ENCODE peak calls at places on chromosome 22, in eight cellular contexts. P, K, Y, X, O, V, H and G are unnamed samples.

GRCh38 chr22:50136431-50137047 is 34.0 kb upstream of the PANX2 start:
- DNase-seq in H (no peak), O (no peak), P (no peak), X (no peak), Y (peak), K (no peak), V (no peak), G (peak)

GRCh38 chr22:48554893-48555552 is 1272.7 kb downstream of the BRD1 start:
- DNase-seq in V (no peak), Y (no peak), H (no peak), O (no peak), K (no peak), X (no peak), P (no peak), G (no peak)

GRCh38 chr22:38032681-38033521 is 24.3 kb upstream of the PICK1 start:
- DNase-seq in Y (peak), P (peak), K (no peak), X (peak), O (no peak), V (no peak), H (no peak), G (peak)

GRCh38 chr22:39352301-39352867 is 2.6 kb downstream of the SYNGR1 start:
- DNase-seq in Y (no peak), K (no peak), X (no peak), H (no peak), V (no peak), P (no peak), O (no peak), G (no peak)

GRCh38 chr22:50118557-50119168 is 28.9 kb downstream of the MOV10L1 start:
- DNase-seq in Y (peak), P (peak), H (peak), V (no peak), K (no peak), O (no peak), X (no peak), G (peak)

GRCh38 chr22:41782316-41782715 is 18.2 kb upstream of the CCDC134 start:
- DNase-seq in P (no peak), K (no peak), V (no peak), H (no peak), Y (no peak), O (no peak), X (no peak), G (no peak)

GRCh38 chr22:47625013-47625385 is 862.5 kb downstream of the TBC1D22A start:
- DNase-seq in V (no peak), P (no peak), K (no peak), H (peak), O (no peak), X (no peak), Y (no peak), G (no peak)

GRCh38 chr22:45946805-45947600 is 30.0 kb downstream of the WNT7B start:
- DNase-seq in V (no peak), Y (no peak), X (no peak), H (no peak), P (no peak), O (no peak), K (no peak), G (no peak)

GRCh38 chr22:49290711-49291110 is 537.0 kb downstream of the BRD1 start:
- DNase-seq in O (no peak), Y (no peak), K (no peak), X (no peak), P (no peak), V (no peak), H (no peak), G (no peak)

GRCh38 chr22:29306830-29307657 is 594 bp downstream of the GAS2L1 start:
- DNase-seq in Y (peak), X (peak), V (no peak), K (peak), P (no peak), H (peak), O (peak), G (peak)

GRCh38 chr22:50198624-50199017 is 2.2 kb upstream of the SELENOO start:
- DNase-seq in P (no peak), V (no peak), H (no peak), X (no peak), O (no peak), Y (no peak), K (no peak), G (no peak)

GRCh38 chr22:49502126-49502826 is 325.4 kb downstream of the BRD1 start:
- DNase-seq in X (no peak), P (no peak), V (no peak), K (no peak), H (no peak), O (no peak), Y (no peak), G (no peak)

GRCh38 chr22:50739279-50739691 is 1.3 kb downstream of the ACR start:
- DNase-seq in X (no peak), O (peak), Y (no peak), H (peak), P (no peak), V (no peak), K (peak), G (no peak)

GRCh38 chr22:45072322-45072903 is 62.6 kb upstream of the PHF21B start:
- DNase-seq in O (no peak), V (no peak), K (no peak), H (no peak), Y (peak), X (peak), P (no peak), G (peak)

GRCh38 chr22:40215266-40215665 is 37.5 kb downstream of the TNRC6B start:
- DNase-seq in X (peak), V (no peak), O (peak), P (no peak), H (no peak), K (peak), Y (peak), G (no peak)

GRCh38 chr22:22702874-22703570 is 58.6 kb downstream of the GGTLC2 start:
- DNase-seq in V (no peak), O (no peak), X (no peak), Y (no peak), P (no peak), K (no peak), H (no peak), G (no peak)

GRCh38 chr22:50011447-50012200 is 941 bp downstream of the IL17REL start:
- DNase-seq in H (no peak), X (no peak), V (no peak), O (no peak), K (no peak), P (no peak), Y (no peak), G (no peak)

GRCh38 chr22:50299724-50300619 is 7.5 kb downstream of the PLXNB2 start:
- DNase-seq in V (no peak), X (no peak), O (no peak), K (peak), H (no peak), Y (no peak), P (no peak), G (no peak)

GRCh38 chr22:37802310-37803194 is 5.2 kb upstream of the GCAT start:
- DNase-seq in K (peak), X (peak), Y (peak), P (no peak), H (no peak), O (peak), V (no peak), G (peak)

GRCh38 chr22:49224243-49224642 is 603.4 kb downstream of the BRD1 start:
- DNase-seq in H (no peak), O (no peak), K (no peak), Y (no peak), V (no peak), P (no peak), X (no peak), G (no peak)

GRCh38 chr22:30607939-30608338 is 965 bp downstream of the TCN2 start:
- DNase-seq in K (no peak), H (no peak), P (no peak), Y (no peak), O (peak), X (no peak), V (no peak), G (no peak)
- H3K4me3 ChIP-seq in K (peak), H (peak), P (no peak), Y (no peak), O (peak), X (no peak), V (no peak), G (no peak)

DNA sequence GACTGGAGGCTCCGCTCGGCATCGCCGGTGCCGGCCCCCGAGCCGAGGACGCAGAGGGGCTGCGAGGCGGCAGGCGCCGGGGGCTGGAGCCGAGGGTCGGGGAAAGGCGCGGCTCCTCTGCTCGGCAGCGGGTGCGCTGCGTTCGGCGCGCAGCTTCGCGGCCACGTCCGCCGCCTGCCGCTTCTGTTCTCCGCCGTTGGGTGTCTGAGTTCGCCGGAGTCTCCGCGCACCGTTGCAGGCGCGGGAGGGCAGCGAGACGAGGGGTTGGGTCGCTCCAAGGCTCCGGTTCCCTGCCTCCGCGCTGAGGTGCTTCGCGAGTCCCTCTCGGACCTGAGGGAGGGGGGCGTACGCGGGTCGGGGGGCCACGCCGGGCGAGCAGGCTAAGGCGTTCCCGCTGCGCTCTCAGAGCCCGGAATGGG is 350 bp downstream of the MN1 start:
- DNase-seq in V (no peak), P (no peak), Y (no peak), K (peak), X (peak), H (no peak), O (peak), G (peak)
- TF ChIP-seq CTCF in V (no peak), P (peak), Y (no peak), K (no peak), X (no peak), H (peak), O (no peak), G (no peak)

GRCh38 chr22:20155330-20156041 is 4.6 kb upstream of the CCDC188 start:
- DNase-seq in K (peak), V (no peak), P (no peak), X (no peak), O (peak), Y (peak), H (no peak), G (peak)
- H3K4me3 ChIP-seq in K (peak), V (no peak), P (no peak), X (no peak), O (no peak), Y (peak), H (no peak), G (no peak)

GRCh38 chr22:21592422-21592821 is 24.9 kb downstream of the UBE2L3 start:
- DNase-seq in P (no peak), O (no peak), H (no peak), X (no peak), K (no peak), Y (no peak), V (no peak), G (no peak)

GRCh38 chr22:21594865-21595452 is 27.4 kb downstream of the UBE2L3 start:
- DNase-seq in O (no peak), Y (no peak), K (no peak), X (no peak), P (no peak), V (no peak), H (no peak), G (peak)

GRCh38 chr22:21591695-21592094 is 24.2 kb downstream of the UBE2L3 start:
- DNase-seq in O (peak), P (no peak), K (no peak), H (no peak), X (peak), Y (no peak), V (no peak), G (no peak)

GRCh38 chr22:21590809-21591641 is 23.5 kb downstream of the UBE2L3 start:
- DNase-seq in P (no peak), K (no peak), H (no peak), V (no peak), X (no peak), O (no peak), Y (no peak), G (no peak)

DNA sequence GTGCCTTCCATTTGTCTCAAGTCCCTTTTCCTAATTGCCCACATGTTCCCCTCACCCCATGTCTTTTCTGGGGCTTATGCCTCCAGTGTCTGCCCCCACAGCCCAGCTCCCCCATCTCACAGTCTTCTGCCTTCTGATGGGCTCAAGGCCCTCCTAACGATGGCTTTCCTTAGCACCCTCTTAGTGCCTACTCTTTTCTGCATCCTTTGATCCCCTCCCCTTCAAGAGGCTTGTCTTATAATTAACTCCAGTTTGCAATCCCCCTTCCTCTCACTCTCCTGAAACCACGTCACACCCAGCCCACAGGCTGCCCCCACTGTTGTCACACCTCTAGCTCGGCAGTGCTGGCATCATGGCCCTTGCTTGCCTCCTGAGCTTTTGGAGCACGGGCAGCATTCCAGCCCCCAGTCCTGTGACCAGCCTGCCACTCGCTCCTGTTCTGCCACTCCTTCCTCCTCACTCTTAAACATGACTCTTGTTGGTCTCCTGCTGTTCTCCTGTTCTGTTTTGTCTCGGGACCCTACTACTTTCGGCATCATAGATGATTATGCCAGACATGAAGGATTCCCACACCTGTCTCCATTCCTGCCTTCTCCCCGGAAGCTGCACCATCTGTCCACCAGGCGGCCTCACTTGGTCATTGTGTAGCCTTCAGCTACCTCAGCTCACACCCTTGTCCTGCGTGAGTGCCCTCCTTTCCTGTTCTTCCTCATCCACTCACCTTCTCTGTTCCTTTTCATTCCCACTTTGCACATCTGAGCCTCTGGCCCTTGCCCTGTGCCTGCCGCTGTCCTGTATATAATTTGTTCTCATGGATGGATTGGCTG is 26.1 kb downstream of the UBE2L3 start:
- DNase-seq in O (no peak), H (no peak), Y (no peak), P (no peak), V (no peak), X (no peak), K (peak), G (no peak)
- TF ChIP-seq CTCF in O (no peak), H (peak), Y (peak), P (peak), V (peak), X (peak), K (peak), G (peak)

GRCh38 chr22:43377486-43377995 is 34.3 kb upstream of the MPPED1 start:
- DNase-seq in V (no peak), K (no peak), X (no peak), O (no peak), P (no peak), H (no peak), Y (peak), G (no peak)
- H3K4me3 ChIP-seq in V (no peak), K (no peak), X (no peak), O (no peak), P (no peak), H (no peak), Y (no peak), G (no peak)

DNA sequence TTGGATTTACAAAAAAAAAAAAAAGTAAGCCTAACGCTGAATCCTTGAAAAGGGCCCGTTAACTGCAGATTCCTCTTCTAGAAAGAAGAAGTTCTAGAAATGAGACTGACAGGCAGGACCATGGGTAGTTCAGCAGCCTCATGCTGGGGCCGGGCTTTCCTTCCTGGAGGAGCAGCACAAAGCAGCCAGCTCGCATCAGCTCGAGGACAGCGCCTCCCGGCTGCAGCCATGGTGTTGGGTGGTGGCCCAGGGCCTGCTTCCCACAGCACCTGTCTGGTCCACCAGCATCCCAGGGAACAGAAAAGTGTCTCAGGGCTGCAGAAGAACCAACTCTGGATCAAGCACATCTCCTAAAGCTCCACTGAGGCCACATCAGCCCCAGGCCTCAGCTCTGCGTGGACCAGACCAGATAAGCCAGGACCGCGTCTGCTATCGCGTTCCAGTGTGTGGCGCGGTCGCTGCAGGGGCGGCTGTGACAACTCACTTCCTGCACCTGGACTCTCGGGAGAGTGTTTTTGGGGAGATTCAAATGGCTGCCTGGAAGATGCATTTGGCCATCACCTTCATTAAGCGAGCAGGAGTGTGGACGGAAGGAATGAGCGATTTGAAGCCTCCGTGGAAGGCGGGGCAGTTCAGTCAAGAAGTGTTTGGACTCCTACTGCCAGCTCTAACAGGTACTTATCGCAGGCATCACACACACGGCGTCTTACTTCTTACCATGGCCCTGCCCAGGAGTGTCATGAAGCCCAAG is 53.5 kb downstream of the MYH9 start:
- DNase-seq in X (peak), K (no peak), O (no peak), V (no peak), P (no peak), H (no peak), Y (no peak), G (no peak)
- TF ChIP-seq CTCF in X (peak), K (peak), O (peak), V (peak), P (peak), H (peak), Y (peak), G (peak)

GRCh38 chr22:24208012-24208749 is 26.9 kb downstream of the SUSD2 start:
- DNase-seq in P (peak), O (peak), K (peak), V (no peak), X (peak), H (peak), Y (peak), G (peak)
- H3K4me3 ChIP-seq in P (no peak), O (no peak), K (no peak), V (no peak), X (no peak), H (no peak), Y (no peak), G (no peak)

DNA sequence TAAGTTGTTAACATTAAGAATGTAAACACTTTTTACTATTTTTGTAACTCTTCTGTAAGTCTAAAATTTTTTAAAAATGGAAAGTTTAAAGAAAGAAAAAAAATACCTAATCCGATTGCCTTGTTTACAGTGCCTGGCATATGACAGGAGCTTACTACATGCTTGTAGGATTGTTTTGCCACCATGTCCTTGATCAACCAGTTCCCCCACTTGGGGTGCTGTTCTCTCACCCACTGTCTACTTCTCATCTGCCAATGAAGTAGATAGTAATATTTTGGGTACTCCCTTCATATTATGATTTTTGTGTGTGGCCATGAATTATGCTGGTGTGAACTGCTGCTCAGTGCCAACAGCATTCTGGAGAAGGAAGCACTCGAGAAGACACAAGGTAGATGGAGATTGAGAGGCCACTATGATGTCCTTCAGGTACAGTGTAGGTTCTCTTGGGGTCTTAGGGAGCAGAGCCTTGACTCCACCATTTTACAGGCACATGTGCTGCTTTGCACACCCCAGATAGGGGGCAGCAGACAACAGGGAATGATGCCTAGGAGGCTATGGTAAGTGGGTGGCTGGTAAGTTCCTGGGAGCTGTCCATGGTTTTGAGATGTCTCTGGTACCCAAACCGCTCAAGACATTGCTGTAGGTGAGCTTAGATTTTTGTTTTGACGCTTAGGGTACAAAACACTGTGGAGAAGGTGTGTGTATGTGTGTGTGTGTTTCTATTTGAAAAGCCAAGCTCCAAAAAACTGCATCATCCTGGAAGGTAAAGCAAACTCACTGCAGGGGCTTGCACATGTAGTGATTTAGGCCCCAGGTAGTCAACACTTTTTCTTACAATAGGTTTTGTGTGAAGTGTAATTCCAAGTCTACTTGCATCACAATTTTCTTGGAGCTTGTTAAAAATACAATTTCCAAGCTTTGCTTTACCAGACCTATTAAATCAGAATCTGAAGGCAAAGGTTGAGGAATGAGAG is 494.5 kb upstream of the LARGE1 start:
- DNase-seq in K (no peak), V (peak), H (no peak), O (no peak), Y (peak), X (peak), P (no peak), G (peak)
- TF ChIP-seq CTCF in K (no peak), V (peak), H (peak), O (no peak), Y (peak), X (no peak), P (no peak), G (no peak)

GRCh38 chr22:32265882-32266767 is 11.0 kb upstream of the SLC5A4 start:
- DNase-seq in O (peak), P (peak), X (peak), H (peak), V (peak), Y (peak), K (peak), G (peak)
- H3K4me3 ChIP-seq in O (peak), P (no peak), X (no peak), H (no peak), V (no peak), Y (no peak), K (no peak), G (peak)